ENCODE peak calls at places on chromosomes 2 and 18, in eight cellular contexts. W is ovary, O is esophagus muscularis mucosa, Q is H1, X is K562, H is SK-N-SH, R is A549, Y is HepG2. V is an unnamed sample.

GRCh38 chr2:233210843-233211600 is 40.5 kb upstream of the ATG16L1 start:
- DNase-seq in W (peak; percentile 77), O (no peak), Q (no peak), X (no peak), H (no peak), R (no peak), Y (no peak), V (no peak)

GRCh38 chr18:13914170-13914569 is 1.2 kb downstream of the MC2R start:
- DNase-seq in W (no peak), O (peak; percentile 91), Q (peak; percentile 40), X (no peak), H (no peak), R (no peak), Y (no peak), V (no peak)

GRCh38 chr18:78918707-78919106 is 60.9 kb upstream of the SALL3 start:
- DNase-seq in W (no peak), O (no peak), Q (no peak), X (no peak), H (no peak), R (no peak), Y (no peak), V (no peak)

GRCh38 chr2:73291093-73291460 is 2.3 kb downstream of the EGR4 start:
- DNase-seq in W (peak; percentile 37), O (no peak), Q (peak; percentile 90), X (peak; percentile 59), H (peak; percentile 33), R (peak; percentile 65), Y (no peak), V (no peak)

GRCh38 chr2:234739061-234739460 is 212.8 kb upstream of the SH3BP4 start:
- DNase-seq in W (no peak), O (no peak), Q (no peak), X (no peak), H (no peak), R (no peak), Y (no peak), V (no peak)

GRCh38 chr2:20065885-20066602 is 14.6 kb upstream of the LAPTM4A start:
- DNase-seq in W (peak; percentile 46), O (no peak), Q (no peak), X (no peak), H (peak; percentile 67), R (peak; percentile 86), Y (peak; percentile 95), V (no peak)

GRCh38 chr2:37583402-37583801 is 88.0 kb downstream of the CDC42EP3 start:
- DNase-seq in W (no peak), O (no peak), Q (no peak), X (no peak), H (no peak), R (no peak), Y (no peak), V (no peak)

GRCh38 chr2:30230855-30231725 is at the start of gene LBH:
- DNase-seq in W (peak; percentile 93), O (peak; percentile 98), Q (peak; percentile 76), X (peak; percentile 95), H (peak; percentile 98), R (peak; percentile 88), Y (no peak), V (peak; percentile 91)

GRCh38 chr18:61556862-61557261 is 223.6 kb downstream of the CDH20 start:
- DNase-seq in W (no peak), O (peak; percentile 17), Q (no peak), X (no peak), H (no peak), R (no peak), Y (no peak), V (no peak)

GRCh38 chr18:7953085-7953958 is 386.2 kb downstream of the PTPRM start:
- DNase-seq in W (no peak), O (no peak), Q (no peak), X (no peak), H (no peak), R (no peak), Y (no peak), V (no peak)
- TF ChIP-seq EP300 in W (no peak), O (no peak), Q (no peak), X (no peak), H (no peak), R (no peak), Y (no peak), V (no peak)

GRCh38 chr2:207136872-207137271 is 28.9 kb downstream of the KLF7 start:
- DNase-seq in W (no peak), O (no peak), Q (no peak), X (no peak), H (no peak), R (no peak), Y (peak; percentile 37), V (no peak)

GRCh38 chr2:207138573-207139297 is 27.0 kb downstream of the KLF7 start:
- DNase-seq in W (no peak), O (no peak), Q (no peak), X (no peak), H (no peak), R (no peak), Y (no peak), V (no peak)

GRCh38 chr2:207141381-207141780 is 24.4 kb downstream of the KLF7 start:
- DNase-seq in W (no peak), O (no peak), Q (no peak), X (no peak), H (no peak), R (no peak), Y (no peak), V (no peak)

GRCh38 chr2:207137922-207138321 is 27.8 kb downstream of the KLF7 start:
- DNase-seq in W (no peak), O (no peak), Q (no peak), X (no peak), H (no peak), R (no peak), Y (no peak), V (no peak)

DNA sequence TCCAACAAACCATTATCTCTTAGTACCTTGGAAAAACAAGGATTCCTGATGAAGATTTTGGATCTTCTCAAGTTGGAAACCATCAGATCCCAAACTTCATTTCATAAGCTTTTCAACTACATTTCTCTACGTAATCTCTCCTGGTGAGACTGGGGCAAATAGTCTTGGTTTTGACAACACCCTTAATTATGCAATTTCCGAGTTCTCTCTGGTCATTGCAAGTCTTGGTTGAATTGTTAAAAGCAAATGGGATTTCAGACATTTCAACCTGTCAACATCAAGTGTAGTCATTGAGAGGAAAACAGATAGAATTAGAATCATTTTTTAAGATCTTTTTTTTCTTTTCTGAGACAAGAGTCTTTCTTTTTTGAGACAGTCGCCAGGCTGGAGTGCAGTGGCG is 26.2 kb downstream of the KLF7 start:
- DNase-seq in W (no peak), O (no peak), Q (no peak), X (no peak), H (no peak), R (no peak), Y (no peak), V (no peak)
- H3K4me1 ChIP-seq in W (peaks cover 27% of the 10 kb centered on the region), O (peaks cover 98% of the 10 kb centered on the region), Q (peaks cover 3% of the 10 kb centered on the region), X (no peaks in the 10 kb centered on the region), H (peaks cover 44% of the 10 kb centered on the region), R (peaks cover 69% of the 10 kb centered on the region), Y (peaks cover 29% of the 10 kb centered on the region), V (peaks cover 62% of the 10 kb centered on the region)

DNA sequence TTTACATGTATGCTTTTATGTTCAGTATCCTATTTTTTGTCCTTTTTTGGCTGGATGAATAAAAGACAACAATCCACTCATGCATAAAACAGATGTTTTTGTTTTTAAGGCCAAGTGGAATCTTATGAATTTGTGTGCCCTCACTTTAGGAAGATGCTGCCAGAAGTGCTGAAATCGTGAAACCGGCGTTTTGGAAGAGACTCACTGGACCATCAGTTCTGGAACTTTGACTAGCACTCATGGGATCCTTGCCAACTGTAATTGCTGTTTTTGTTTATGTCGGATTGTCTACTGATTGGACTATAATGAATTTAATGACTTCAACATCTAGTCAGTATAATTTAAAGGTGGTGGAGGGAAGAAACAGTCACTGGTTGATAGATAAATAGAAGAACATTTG is 6.5 kb downstream of the ZNF521 start:
- DNase-seq in W (no peak), O (no peak), Q (no peak), X (no peak), H (no peak), R (no peak), Y (no peak), V (no peak)
- TF ChIP-seq EP300 in W (no peak), O (no peak), Q (no peak), X (no peak), H (no peak), R (no peak), Y (no peak), V (no peak)

GRCh38 chr2:108619916-108620620 is 85.8 kb downstream of the LIMS1 start:
- DNase-seq in W (no peak), O (no peak), Q (no peak), X (no peak), H (no peak), R (no peak), Y (no peak), V (no peak)
- H3K4me1 ChIP-seq in W (peaks cover 21% of the 10 kb centered on the region), O (peaks cover 87% of the 10 kb centered on the region), Q (no peaks in the 10 kb centered on the region), X (peaks cover 19% of the 10 kb centered on the region), H (peaks cover 38% of the 10 kb centered on the region), R (peaks cover 65% of the 10 kb centered on the region), Y (peaks cover 33% of the 10 kb centered on the region), V (peaks cover 66% of the 10 kb centered on the region)

GRCh38 chr2:127535422-127535901 is at the start of gene MYO7B:
- DNase-seq in W (no peak), O (no peak), Q (no peak), X (no peak), H (no peak), R (no peak), Y (no peak), V (no peak)

GRCh38 chr2:127537644-127538043 is 2.2 kb downstream of the MYO7B start:
- DNase-seq in W (no peak), O (peak; percentile 81), Q (no peak), X (no peak), H (no peak), R (no peak), Y (no peak), V (no peak)

GRCh38 chr2:127537142-127537541 is 1.7 kb downstream of the MYO7B start:
- DNase-seq in W (no peak), O (peak; percentile 68), Q (no peak), X (no peak), H (no peak), R (no peak), Y (no peak), V (no peak)

GRCh38 chr2:127536707-127537106 is 1.2 kb downstream of the MYO7B start:
- DNase-seq in W (no peak), O (no peak), Q (no peak), X (no peak), H (no peak), R (no peak), Y (no peak), V (no peak)

GRCh38 chr2:127535941-127536340 is 458 bp downstream of the MYO7B start:
- DNase-seq in W (no peak), O (no peak), Q (no peak), X (no peak), H (no peak), R (no peak), Y (no peak), V (no peak)
- TF ChIP-seq EP300 in W (no peak), O (no peak), Q (no peak), X (no peak), H (no peak), R (no peak), Y (no peak), V (no peak)

DNA sequence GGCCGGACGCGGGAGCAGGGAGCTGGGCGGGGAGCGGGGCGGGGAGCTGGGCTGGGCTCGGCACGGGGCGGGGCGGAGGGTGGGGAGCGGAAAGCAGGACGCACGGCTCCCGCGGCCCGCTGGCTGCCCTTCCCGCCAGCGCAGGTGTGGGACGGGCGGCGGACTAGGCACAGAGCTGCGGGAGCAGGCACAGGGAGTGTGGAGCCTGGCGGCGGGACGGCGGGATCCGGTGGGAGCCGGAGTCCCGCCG is at the start of gene IMPA2:
- DNase-seq in W (no peak), O (no peak), Q (no peak), X (no peak), H (no peak), R (no peak), Y (no peak), V (no peak)
- H3K4me1 ChIP-seq in W (no peaks in the 10 kb centered on the region), O (peaks cover 54% of the 10 kb centered on the region), Q (peaks cover 8% of the 10 kb centered on the region), X (peaks cover 24% of the 10 kb centered on the region), H (peaks cover 7% of the 10 kb centered on the region), R (peaks cover 36% of the 10 kb centered on the region), Y (peaks cover 59% of the 10 kb centered on the region), V (peaks cover 45% of the 10 kb centered on the region)

V was measured in suprapubic skin.